ENCODE peak calls at places on chromosomes 4 and X, in ten cellular contexts. D is dorsolateral prefrontal cortex, W is ascending aorta, Y is K562, G is cardiac fibroblast, B is AG04449, U is AG09309, H is left lung, O is GM12865, T is suprapubic skin. C is an unnamed sample.

GRCh38 chr4:187586892-187587291 is 408.7 kb upstream of the ZFP42 start:
- DNase-seq in D (no peak), W (no peak), Y (no peak), G (no peak), B (no peak), U (no peak), H (no peak), O (no peak), T (no peak), C (peak)

GRCh38 chr4:100075486-100076270 is 114.6 kb downstream of the DDIT4L start:
- DNase-seq in D (no peak), W (no peak), Y (no peak), G (no peak), B (no peak), U (no peak), H (no peak), O (no peak), T (no peak), C (no peak)

GRCh38 chr4:28373601-28374000 is 1513.0 kb downstream of the STIM2 start:
- DNase-seq in D (no peak), W (no peak), Y (no peak), G (peak), B (no peak), U (no peak), H (no peak), O (no peak), T (no peak), C (no peak)

GRCh38 chr4:8090312-8090711 is 68.3 kb downstream of the ABLIM2 start:
- DNase-seq in D (no peak), W (no peak), Y (no peak), G (peak), B (no peak), U (no peak), H (no peak), O (no peak), T (no peak), C (no peak)

GRCh38 chr4:1232661-1233621 is 16.0 kb downstream of the CTBP1 start:
- DNase-seq in D (no peak), W (no peak), Y (no peak), G (peak), B (no peak), U (no peak), H (no peak), O (no peak), T (no peak), C (no peak)

GRCh38 chr4:178198691-178199090 is 756.5 kb upstream of the AGA start:
- DNase-seq in D (no peak), W (no peak), Y (no peak), G (no peak), B (no peak), U (no peak), H (no peak), O (no peak), T (no peak), C (no peak)

GRCh38 chr4:111639876-111640275 is 505.4 kb upstream of the FAM241A start:
- DNase-seq in D (no peak), W (no peak), Y (no peak), G (peak), B (no peak), U (peak), H (no peak), O (no peak), T (no peak), C (no peak)

GRCh38 chr4:127533028-127533700 is 99.6 kb upstream of the INTU start:
- DNase-seq in D (no peak), W (peak), Y (peak), G (peak), B (no peak), U (no peak), H (no peak), O (no peak), T (no peak), C (peak)

GRCh38 chr4:25190407-25190806 is 30.2 kb upstream of the SEPSECS start:
- DNase-seq in D (no peak), W (no peak), Y (peak), G (no peak), B (no peak), U (no peak), H (no peak), O (no peak), T (no peak), C (no peak)

GRCh38 chr4:140049924-140050681 is 103.9 kb downstream of the MAML3 start:
- DNase-seq in D (no peak), W (no peak), Y (peak), G (peak), B (no peak), U (no peak), H (no peak), O (peak), T (no peak), C (no peak)

GRCh38 chrX:44352739-44353138 is 9.3 kb upstream of the EFHC2 start:
- DNase-seq in D (no peak), W (no peak), Y (no peak), G (peak), B (no peak), U (no peak), H (no peak), O (no peak), T (no peak), C (no peak)

GRCh38 chr4:2295535-2296442 is 33.9 kb upstream of the MXD4 start:
- DNase-seq in D (no peak), W (peak), Y (no peak), G (no peak), B (no peak), U (no peak), H (no peak), O (no peak), T (peak), C (no peak)

GRCh38 chrX:107273795-107274194 is 67.4 kb downstream of the DNAAF6 start:
- DNase-seq in D (no peak), W (no peak), Y (no peak), G (no peak), B (no peak), U (no peak), H (no peak), O (no peak), T (no peak), C (no peak)

GRCh38 chrX:107272431-107272921 is 66.1 kb downstream of the DNAAF6 start:
- DNase-seq in D (no peak), W (no peak), Y (peak), G (peak), B (no peak), U (no peak), H (no peak), O (no peak), T (no peak), C (no peak)
- H3K4me3 ChIP-seq in D (no peak), W (no peak), Y (peak), G (no peak), B (no peak), U (no peak), H (no peak), O (no peak), T (no peak), C (no peak)

GRCh38 chrX:123157586-123157985 is 26.5 kb upstream of the GRIA3 start:
- DNase-seq in D (no peak), W (no peak), Y (no peak), G (no peak), B (no peak), U (no peak), H (no peak), O (no peak), T (no peak), C (no peak)
- TF ChIP-seq CTCF in D (no peak), W (no peak), Y (no peak), G (no peak), B (no peak), U (no peak), H (no peak), O (no peak), T (no peak), C (no peak)

DNA sequence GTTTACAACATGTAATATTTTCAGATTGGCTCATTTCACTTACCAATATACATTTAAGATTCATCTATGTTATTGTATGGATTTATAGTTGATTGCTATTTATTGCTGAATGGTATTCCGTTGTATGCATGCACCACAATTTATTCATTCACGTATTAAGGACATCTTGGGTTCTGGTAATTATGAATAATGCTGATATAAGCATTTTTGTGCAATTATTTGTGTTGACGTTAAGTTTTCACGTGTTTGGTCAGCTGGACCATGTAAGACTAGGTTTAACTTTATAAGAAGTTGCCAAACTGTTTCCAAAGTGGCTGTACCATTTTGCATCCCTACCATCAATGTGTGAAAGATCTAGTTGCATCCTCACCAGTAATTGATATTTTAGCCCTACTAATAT is 35.1 kb downstream of the MAGEB10 start:
- DNase-seq in D (no peak), W (no peak), Y (no peak), G (no peak), B (no peak), U (no peak), H (no peak), O (no peak), T (no peak), C (no peak)
- H3K4me3 ChIP-seq in D (no peak), W (no peak), Y (no peak), G (no peak), B (no peak), U (no peak), H (no peak), O (no peak), T (no peak), C (no peak)

GRCh38 chrX:22392176-22392814 is 119.6 kb downstream of the CBLL2 start:
- DNase-seq in D (no peak), W (no peak), Y (no peak), G (no peak), B (no peak), U (no peak), H (no peak), O (no peak), T (no peak), C (no peak)
- TF ChIP-seq CTCF in D (no peak), W (no peak), Y (no peak), G (no peak), B (no peak), U (no peak), H (no peak), O (no peak), T (no peak), C (no peak)

GRCh38 chr4:79366422-79366821 is 40.6 kb upstream of the NAA11 start:
- DNase-seq in D (no peak), W (no peak), Y (no peak), G (no peak), B (no peak), U (no peak), H (no peak), O (no peak), T (no peak), C (no peak)
- H3K4me3 ChIP-seq in D (no peak), W (no peak), Y (no peak), G (no peak), B (no peak), U (no peak), H (no peak), O (no peak), T (no peak), C (no peak)

GRCh38 chrX:63508668-63509067 is 157.5 kb upstream of the SPIN4 start:
- DNase-seq in D (no peak), W (no peak), Y (no peak), G (no peak), B (no peak), U (no peak), H (no peak), O (no peak), T (no peak), C (no peak)

GRCh38 chrX:63511361-63511760 is 160.2 kb upstream of the SPIN4 start:
- DNase-seq in D (no peak), W (no peak), Y (no peak), G (no peak), B (no peak), U (no peak), H (no peak), O (no peak), T (no peak), C (peak)

GRCh38 chrX:63503541-63503940 is 152.4 kb upstream of the SPIN4 start:
- DNase-seq in D (no peak), W (no peak), Y (no peak), G (peak), B (no peak), U (no peak), H (no peak), O (no peak), T (no peak), C (no peak)

DNA sequence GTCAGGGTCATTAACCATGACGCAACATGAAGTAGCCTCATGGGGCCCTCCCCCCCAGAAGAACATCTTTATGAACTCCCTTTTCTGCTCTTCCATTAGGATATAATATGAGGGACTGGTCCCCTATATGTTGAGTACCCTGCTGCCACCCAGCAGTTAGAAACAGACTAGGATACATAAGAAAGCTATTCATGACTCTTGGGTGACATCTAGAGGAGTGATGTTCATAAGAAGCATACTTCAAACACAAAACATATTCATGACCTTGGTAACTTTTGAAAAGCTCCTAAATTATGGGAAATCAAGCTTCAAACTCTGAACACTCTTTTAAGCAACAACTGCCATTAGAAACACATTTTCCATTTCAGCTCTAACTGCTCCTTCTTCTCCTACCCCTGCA is 155.2 kb upstream of the SPIN4 start:
- DNase-seq in D (no peak), W (no peak), Y (peak), G (peak), B (no peak), U (no peak), H (no peak), O (peak), T (no peak), C (peak)
- TF ChIP-seq CTCF in D (peak), W (no peak), Y (peak), G (no peak), B (no peak), U (peak), H (peak), O (no peak), T (no peak), C (peak)